ENCODE peak calls at places on chromosomes 5 and 9, in eight cellular contexts. N is esophagus squamous epithelium, Q is psoas muscle, T is nephron progenitor cell, L is prostate gland, K is lung, J is upper lobe of right lung, A is mesothelial cell of epicardium. C is an unnamed sample.

GRCh38 chr5:110070836-110071235 is 381.1 kb downstream of the MAN2A1 start:
- DNase-seq in T (no peak), N (no peak), K (no peak), J (no peak), A (no peak), Q (no peak), L (no peak), C (no peak)

GRCh38 chr5:138702827-138703194 is 50.4 kb upstream of the CTNNA1 start:
- DNase-seq in L (no peak), A (no peak), T (no peak), K (no peak), J (no peak), Q (no peak), N (no peak), C (no peak)

GRCh38 chr9:136081826-136082495 is 13.1 kb downstream of the NACC2 start:
- DNase-seq in A (no peak), N (no peak), Q (peak; percentile 58), K (no peak), T (no peak), J (peak; percentile 69), L (no peak), C (no peak)

GRCh38 chr5:67693956-67694564 is 497.5 kb upstream of the CD180 start:
- DNase-seq in Q (peak; percentile 92), J (peak; percentile 68), N (no peak), L (peak; percentile 78), T (peak; percentile 1), K (peak; percentile 49), A (no peak), C (peak; percentile 27)

GRCh38 chr5:2756211-2756746 is 4.8 kb upstream of the IRX2 start:
- DNase-seq in T (peak; percentile 70), N (no peak), Q (no peak), K (peak; percentile 79), J (peak; percentile 90), A (no peak), L (no peak), C (no peak)

GRCh38 chr5:27241564-27242257 is 203.3 kb upstream of the CDH9 start:
- DNase-seq in N (no peak), T (no peak), L (no peak), K (no peak), Q (no peak), J (no peak), A (no peak), C (no peak)

GRCh38 chr5:135887881-135888614 is 7.6 kb downstream of the IL9 start:
- DNase-seq in A (no peak), Q (no peak), J (no peak), T (peak; percentile 55), K (no peak), L (no peak), N (no peak), C (no peak)

GRCh38 chr9:7984713-7985112 is 185.1 kb upstream of the DMAC1 start:
- DNase-seq in N (no peak), T (no peak), K (no peak), L (no peak), A (no peak), J (no peak), Q (no peak), C (no peak)

GRCh38 chr5:26700759-26701384 is 337.5 kb downstream of the CDH9 start:
- DNase-seq in J (no peak), A (no peak), N (no peak), T (peak; percentile 46), Q (no peak), K (no peak), L (no peak), C (no peak)

GRCh38 chr5:58871648-58872242 is 288.9 kb downstream of the RAB3C start:
- DNase-seq in Q (no peak), J (no peak), L (no peak), K (no peak), A (no peak), T (peak; percentile 48), N (no peak), C (peak; percentile 39)

GRCh38 chr5:171596391-171596878 is 177.0 kb downstream of the FGF18 start:
- DNase-seq in A (no peak), N (no peak), J (peak; percentile 84), L (peak; percentile 48), Q (peak; percentile 86), K (peak; percentile 82), T (no peak), C (peak; percentile 55)

GRCh38 chr9:33867747-33868429 is 50.9 kb downstream of the UBE2R2 start:
- DNase-seq in K (peak; percentile 33), L (no peak), N (no peak), J (peak; percentile 57), Q (peak; percentile 76), T (no peak), A (no peak), C (peak; percentile 70)

GRCh38 chr5:58188287-58188651 is 271.6 kb downstream of the PLK2 start:
- DNase-seq in T (no peak), N (no peak), Q (no peak), K (no peak), L (no peak), A (no peak), J (no peak), C (no peak)

GRCh38 chr5:38382898-38383297 is 124.5 kb downstream of the EGFLAM start:
- DNase-seq in N (no peak), T (peak; percentile 72), J (peak; percentile 70), A (no peak), L (peak; percentile 51), K (peak; percentile 76), Q (no peak), C (peak; percentile 52)

GRCh38 chr5:14777187-14777586 is 94.4 kb downstream of the ANKH start:
- DNase-seq in K (no peak), N (no peak), J (no peak), A (no peak), Q (no peak), L (no peak), T (no peak), C (no peak)

GRCh38 chr5:143271431-143271830 is 132.1 kb downstream of the NR3C1 start:
- DNase-seq in N (no peak), J (no peak), Q (no peak), L (no peak), K (no peak), A (no peak), T (no peak), C (no peak)

GRCh38 chr5:107869459-107870115 is 198.8 kb upstream of the EFNA5 start:
- DNase-seq in K (no peak), T (no peak), Q (no peak), A (no peak), J (no peak), N (no peak), L (no peak), C (no peak)

GRCh38 chr5:172906888-172907287 is 52.3 kb upstream of the RPL26L1 start:
- DNase-seq in K (no peak), N (no peak), Q (no peak), L (no peak), T (no peak), A (no peak), J (no peak), C (no peak)

GRCh38 chr5:115831163-115831768 is 10.1 kb downstream of the ATG12 start:
- DNase-seq in T (peak; percentile 26), Q (no peak), J (no peak), L (no peak), A (no peak), K (no peak), N (no peak), C (no peak)

GRCh38 chr5:94389515-94389899 is 228.9 kb downstream of the KIAA0825 start:
- DNase-seq in N (no peak), K (no peak), Q (no peak), L (no peak), A (no peak), J (no peak), T (no peak), C (no peak)

GRCh38 chr5:52947208-52947607 is 41.9 kb upstream of the ITGA2 start:
- DNase-seq in T (no peak), L (no peak), N (no peak), Q (no peak), A (no peak), J (no peak), K (no peak), C (no peak)

GRCh38 chr5:44919560-44919959 is 110.8 kb downstream of the MRPS30 start:
- DNase-seq in J (no peak), K (no peak), T (no peak), L (no peak), A (no peak), Q (no peak), N (no peak), C (no peak)

GRCh38 chr5:152608514-152608913 is 203.4 kb upstream of the NMUR2 start:
- DNase-seq in J (no peak), T (no peak), A (no peak), K (no peak), Q (no peak), N (no peak), L (no peak), C (no peak)

GRCh38 chr9:72149231-72149975 is at the start of gene GDA:
- DNase-seq in N (no peak), L (no peak), A (peak; percentile 23), K (no peak), T (peak; percentile 58), J (no peak), Q (no peak), C (no peak)

GRCh38 chr5:126544087-126544740 is 50.8 kb downstream of the ALDH7A1 start:
- DNase-seq in K (no peak), A (no peak), Q (no peak), T (peak; percentile 19), N (no peak), J (no peak), L (no peak), C (no peak)
- TF ChIP-seq CTCF in K (no peak), A (no peak), Q (peak; percentile 16), T (peak; percentile 43), N (peak; percentile 45), J (peak; percentile 43), L (peak; percentile 15), C (peak; percentile 26)

GRCh38 chr9:134438204-134438788 is 112.0 kb downstream of the RXRA start:
- DNase-seq in Q (peak; percentile 55), N (no peak), K (no peak), A (no peak), J (peak; percentile 81), L (no peak), T (no peak), C (peak; percentile 48)
- TF ChIP-seq CTCF in Q (peak; percentile 14), N (peak; percentile 43), K (no peak), A (no peak), J (peak; percentile 18), L (no peak), T (no peak), C (no peak)

GRCh38 chr5:122704247-122705036 is 70.4 kb upstream of the SNX2 start:
- DNase-seq in K (no peak), N (no peak), L (peak; percentile 10), J (no peak), Q (no peak), T (no peak), A (no peak), C (no peak)
- TF ChIP-seq CTCF in K (no peak), N (peak; percentile 53), L (peak; percentile 42), J (peak; percentile 63), Q (peak; percentile 38), T (peak; percentile 52), A (peak; percentile 67), C (peak; percentile 34)

GRCh38 chr5:128844354-128844923 is 120.8 kb upstream of the SLC27A6 start:
- DNase-seq in A (no peak), T (no peak), K (no peak), N (no peak), J (no peak), L (no peak), Q (no peak), C (no peak)
- TF ChIP-seq CTCF in A (peak; percentile 74), T (peak; percentile 43), K (no peak), N (peak; percentile 34), J (peak; percentile 26), L (peak; percentile 53), Q (peak; percentile 31), C (no peak)

C was measured in ovary.